ENCODE peak calls at places on chromosomes 2 and 18, in four cellular contexts. S is pancreas, F is hippocampal formation, N is GM10248. G is an unnamed sample.

GRCh38 chr2:127683766-127684165 is 8.4 kb upstream of the LIMS2 start:
- DNase-seq in S (no peak), F (no peak), N (no peak), G (no peak)

GRCh38 chr18:1056404-1056803 is 151.7 kb downstream of the ADCYAP1 start:
- DNase-seq in S (no peak), F (no peak), N (no peak), G (no peak)

GRCh38 chr2:184524551-184525382 is 73.6 kb upstream of the ZNF804A start:
- DNase-seq in S (no peak), F (no peak), N (no peak), G (no peak)

GRCh38 chr2:240553956-240554480 is 3.8 kb downstream of the ANKMY1 start:
- DNase-seq in S (no peak), F (no peak), N (peak), G (no peak)

GRCh38 chr2:42010743-42011298 is 37.0 kb upstream of the PKDCC start:
- DNase-seq in S (no peak), F (no peak), N (no peak), G (no peak)

GRCh38 chr2:170660406-170660805 is 54.7 kb upstream of the SP5 start:
- DNase-seq in S (peak), F (no peak), N (no peak), G (no peak)

GRCh38 chr2:217994776-217995274 is 8.0 kb downstream of the TNS1 start:
- DNase-seq in S (peak), F (no peak), N (no peak), G (no peak)

GRCh38 chr2:43201497-43201896 is 24.9 kb downstream of the ZFP36L2 start:
- DNase-seq in S (no peak), F (no peak), N (no peak), G (no peak)

GRCh38 chr2:220499281-220499680 is 871.9 kb downstream of the SLC4A3 start:
- DNase-seq in S (no peak), F (no peak), N (no peak), G (no peak)

GRCh38 chr2:179764710-179765109 is 96.7 kb downstream of the ZNF385B start:
- DNase-seq in S (no peak), F (no peak), N (no peak), G (no peak)

GRCh38 chr2:20400787-20401494 is 45.9 kb upstream of the RHOB start:
- DNase-seq in S (no peak), F (no peak), N (no peak), G (no peak)

GRCh38 chr2:121976912-121977311 is 221.5 kb downstream of the TSN start:
- DNase-seq in S (no peak), F (no peak), N (no peak), G (no peak)

GRCh38 chr2:158554948-158555347 is 98.2 kb downstream of the PKP4 start:
- DNase-seq in S (no peak), F (no peak), N (no peak), G (no peak)

GRCh38 chr2:152176113-152176714 is 651 bp upstream of the STAM2 start:
- DNase-seq in S (no peak), F (no peak), N (peak), G (no peak)

GRCh38 chr2:112684415-112684775 is 36.4 kb upstream of the NT5DC4 start:
- DNase-seq in S (no peak), F (no peak), N (no peak), G (no peak)

GRCh38 chr2:112345030-112346027 is 69.9 kb downstream of the ZC3H6 start:
- DNase-seq in S (no peak), F (no peak), N (no peak), G (no peak)

GRCh38 chr2:7356909-7357584 is 439.8 kb downstream of the RNF144A start:
- DNase-seq in S (peak), F (no peak), N (no peak), G (no peak)

GRCh38 chr2:140916410-140916809 is 1214.4 kb downstream of the LRP1B start:
- DNase-seq in S (no peak), F (no peak), N (no peak), G (no peak)

GRCh38 chr2:85743304-85743978 is 10.3 kb upstream of the ATOH8 start:
- DNase-seq in S (peak), F (no peak), N (no peak), G (no peak)

GRCh38 chr2:166127217-166128155 is at the start of gene SCN1A:
- DNase-seq in S (no peak), F (peak), N (peak), G (peak)

GRCh38 chr2:179856205-179856604 is 5.2 kb downstream of the ZNF385B start:
- DNase-seq in S (no peak), F (no peak), N (no peak), G (no peak)

GRCh38 chr2:23757686-23758433 is 169.1 kb downstream of the ATAD2B start:
- DNase-seq in S (no peak), F (no peak), N (no peak), G (no peak)